ENCODE peak calls at places on chromosome 13, in five cellular contexts. J, N, Q, V and X are unnamed samples. For H3K9me3, the result is how much of the 10 kb centered on the place peaks cover.

GRCh38 chr13:61592489-61592888 is 176.8 kb upstream of the PCDH20 start:
- DNase-seq in N (no peak), Q (no peak), V (no peak), J (no peak), X (no peak)

GRCh38 chr13:24495151-24495729 is 17.3 kb downstream of the PARP4 start:
- DNase-seq in N (no peak), V (no peak), J (no peak), Q (no peak), X (no peak)

GRCh38 chr13:113671066-113672001 is 4.3 kb downstream of the GRK1 start:
- DNase-seq in Q (no peak), N (no peak), V (no peak), J (no peak), X (no peak)

GRCh38 chr13:60788156-60788829 is 391.3 kb downstream of the TDRD3 start:
- DNase-seq in Q (no peak), V (no peak), J (no peak), N (no peak), X (no peak)

GRCh38 chr13:91381371-91381770 is 17.1 kb upstream of the GPC5 start:
- DNase-seq in V (no peak), Q (no peak), N (no peak), J (peak), X (no peak)

GRCh38 chr13:94248454-94249233 is 230.8 kb downstream of the DCT start:
- DNase-seq in N (no peak), Q (no peak), J (no peak), V (no peak), X (no peak)

GRCh38 chr13:110699148-110700145 is 6.5 kb downstream of the CARS2 start:
- DNase-seq in J (no peak), V (no peak), N (no peak), Q (no peak), X (no peak)

GRCh38 chr13:106372199-106373160 is 163.0 kb downstream of the EFNB2 start:
- DNase-seq in N (no peak), V (no peak), Q (no peak), J (peak), X (no peak)

GRCh38 chr13:50677687-50678463 is 165.6 kb downstream of the DLEU7 start:
- DNase-seq in N (no peak), Q (no peak), V (no peak), J (no peak), X (no peak)

GRCh38 chr13:78660130-78660857 is 1.3 kb upstream of the OBI1 start:
- DNase-seq in N (no peak), J (peak), Q (no peak), V (peak), X (peak)

GRCh38 chr13:36346222-36347083 is at the start of gene SPART:
- DNase-seq in N (peak), J (peak), Q (peak), V (peak), X (peak)

GRCh38 chr13:50801087-50801931 is 42.2 kb downstream of the DLEU7 start:
- DNase-seq in N (peak), J (peak), Q (peak), V (peak), X (peak)

GRCh38 chr13:67238277-67238859 is 8.2 kb upstream of the PCDH9 start:
- DNase-seq in J (peak), N (peak), Q (no peak), V (peak), X (no peak)

GRCh38 chr13:106561551-106562170 is 6.3 kb downstream of the ARGLU1 start:
- DNase-seq in V (no peak), J (peak), N (no peak), Q (no peak), X (no peak)

GRCh38 chr13:48748681-48749080 is 95.0 kb downstream of the CYSLTR2 start:
- DNase-seq in Q (no peak), N (no peak), J (no peak), V (no peak), X (no peak)

GRCh38 chr13:41455725-41456419 is 1.5 kb upstream of the RGCC start:
- DNase-seq in V (no peak), J (no peak), Q (no peak), N (no peak), X (peak)

GRCh38 chr13:94309997-94310842 is 169.3 kb downstream of the DCT start:
- DNase-seq in V (no peak), Q (no peak), J (peak), N (no peak), X (no peak)

GRCh38 chr13:22235285-22235949 is 564.5 kb downstream of the FGF9 start:
- DNase-seq in V (no peak), Q (no peak), N (no peak), J (no peak), X (no peak)

GRCh38 chr13:22161871-22162270 is 491.0 kb downstream of the FGF9 start:
- DNase-seq in N (no peak), V (no peak), Q (no peak), J (no peak), X (no peak)

GRCh38 chr13:31761951-31762350 is 22.6 kb downstream of the RXFP2 start:
- DNase-seq in N (no peak), V (no peak), J (no peak), Q (no peak), X (no peak)

GRCh38 chr13:62933809-62934208 is 1518.2 kb upstream of the PCDH20 start:
- DNase-seq in V (no peak), Q (no peak), J (no peak), N (no peak), X (no peak)

GRCh38 chr13:32501058-32501457 is 37.5 kb downstream of the N4BP2L2 start:
- DNase-seq in J (no peak), N (no peak), V (no peak), Q (no peak), X (no peak)

GRCh38 chr13:52104624-52105023 is 24.2 kb downstream of the NEK5 start:
- DNase-seq in J (no peak), Q (no peak), V (peak), N (no peak), X (no peak)

GRCh38 chr13:94195715-94196114 is 283.8 kb downstream of the DCT start:
- DNase-seq in Q (no peak), N (no peak), V (no peak), J (no peak), X (no peak)

GRCh38 chr13:101346942-101347728 is 69.2 kb downstream of the NALCN start:
- DNase-seq in V (no peak), Q (no peak), N (no peak), J (no peak), X (no peak)

GRCh38 chr13:99796175-99796819 is 175.3 kb downstream of the ZIC5 start:
- DNase-seq in J (peak), V (peak), N (peak), Q (peak), X (peak)

GRCh38 chr13:40445557-40445990 is 220.9 kb downstream of the FOXO1 start:
- DNase-seq in J (peak), N (no peak), V (no peak), Q (no peak), X (no peak)
- H3K4me2 ChIP-seq in J (peak), N (no peak), V (no peak), Q (no peak), X (no peak)

GRCh38 chr13:29187584-29187983 is 367.4 kb downstream of the MTUS2 start:
- DNase-seq in V (no peak), Q (no peak), N (no peak), J (no peak), X (no peak)

GRCh38 chr13:29195459-29195858 is 375.3 kb downstream of the MTUS2 start:
- DNase-seq in J (no peak), N (no peak), Q (no peak), V (no peak), X (no peak)

GRCh38 chr13:29193083-29193482 is 372.9 kb downstream of the MTUS2 start:
- DNase-seq in J (no peak), N (no peak), V (no peak), Q (no peak), X (no peak)

DNA sequence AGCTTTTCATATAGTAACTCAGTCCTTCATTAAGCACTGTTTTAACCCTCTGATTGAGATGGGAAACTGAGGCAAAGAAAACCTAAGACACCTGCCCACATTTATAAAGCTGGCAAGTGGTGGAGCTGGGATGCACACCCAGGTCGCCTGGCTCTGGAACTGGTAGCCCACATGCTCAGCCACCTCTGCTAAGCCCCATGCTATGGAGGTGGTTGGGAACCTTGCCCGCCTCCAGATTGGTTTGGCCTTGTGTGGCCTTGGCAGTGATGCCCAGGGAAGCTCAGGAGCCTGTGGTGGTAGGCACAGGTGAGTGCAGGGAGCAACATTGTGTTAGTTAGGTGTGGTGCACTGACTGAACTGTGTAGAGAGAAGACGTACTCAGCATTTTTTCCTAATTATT is 370.2 kb downstream of the MTUS2 start:
- DNase-seq in Q (no peak), N (no peak), J (no peak), V (no peak), X (no peak)
- H3K9me3 ChIP-seq in Q (under half), N (under half), J (under half), V (half or more), X (under half)

DNA sequence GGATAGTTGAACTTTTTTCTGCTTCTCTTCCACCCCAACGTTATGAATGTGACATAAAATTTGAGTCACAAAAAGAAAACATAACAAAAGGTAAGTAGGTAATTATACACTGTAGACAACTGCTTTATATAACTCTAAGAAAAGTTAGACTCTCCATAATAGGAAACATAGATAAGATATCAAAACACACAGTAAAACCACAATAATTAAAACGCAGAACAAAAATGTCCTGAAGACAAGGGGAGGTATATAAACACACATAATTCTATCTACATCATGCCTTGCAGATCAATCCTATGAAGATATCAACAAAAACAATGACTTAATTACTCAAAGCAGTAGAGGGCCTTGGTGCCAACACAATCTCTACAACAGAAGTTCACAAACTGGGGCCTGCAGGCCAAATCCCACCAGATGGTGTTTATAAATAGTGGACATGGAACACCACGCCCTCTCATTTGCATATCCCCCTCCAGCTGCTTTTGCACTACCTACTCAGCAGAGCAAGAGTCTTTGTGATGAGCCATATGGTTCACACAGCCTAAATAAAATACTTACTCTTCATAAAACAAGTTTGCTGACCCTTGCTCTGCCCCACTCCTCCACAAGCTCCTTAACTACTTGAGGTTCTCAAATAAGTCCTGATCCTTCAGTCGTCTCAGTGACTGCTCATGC is 254.7 kb downstream of the KLF12 start:
- DNase-seq in Q (no peak), V (no peak), J (no peak), N (no peak), X (no peak)
- TF ChIP-seq JUN in Q (no peak), V (no peak), J (no peak), N (no peak), X (no peak)

GRCh38 chr13:27678306-27679040 is 56.8 kb downstream of the POLR1D start:
- DNase-seq in V (no peak), J (no peak), Q (no peak), N (peak), X (no peak)
- H3K4me2 ChIP-seq in V (peak), J (no peak), Q (no peak), N (peak), X (no peak)

GRCh38 chr13:102667911-102668310 is 26.9 kb downstream of the METTL21C start:
- DNase-seq in N (no peak), Q (no peak), J (no peak), V (peak), X (no peak)
- H3K9me3 ChIP-seq in N (under half), Q (under half), J (under half), V (under half), X (under half)

GRCh38 chr13:25654332-25654731 is 282.6 kb downstream of the ATP8A2 start:
- DNase-seq in Q (no peak), N (no peak), J (no peak), V (no peak), X (no peak)

GRCh38 chr13:25648996-25649633 is 277.3 kb downstream of the ATP8A2 start:
- DNase-seq in N (no peak), J (no peak), V (no peak), Q (no peak), X (no peak)

GRCh38 chr13:25657062-25657588 is 285.4 kb downstream of the ATP8A2 start:
- DNase-seq in V (no peak), N (no peak), Q (no peak), J (no peak), X (no peak)

DNA sequence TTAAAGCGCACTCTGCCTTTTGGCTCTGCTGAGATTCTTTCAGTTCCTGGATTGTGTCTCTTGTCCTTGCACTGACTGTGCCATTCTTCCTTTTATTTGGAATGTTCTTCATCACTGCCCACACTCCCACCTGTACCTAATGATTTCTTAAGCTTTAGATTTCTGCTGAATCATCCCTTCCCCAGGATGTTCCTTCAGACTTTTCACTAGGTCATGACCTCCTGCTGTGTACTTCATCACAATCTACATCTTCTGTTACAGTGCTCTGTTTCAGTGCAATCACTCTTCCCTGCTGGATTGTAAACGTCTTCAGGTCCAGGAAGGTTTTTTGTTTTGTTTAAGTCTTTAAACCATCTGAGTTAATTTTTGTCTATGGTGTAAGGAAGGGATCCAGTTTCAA is 281.0 kb downstream of the ATP8A2 start:
- DNase-seq in Q (no peak), J (no peak), V (no peak), N (no peak), X (no peak)
- TF ChIP-seq JUN in Q (no peak), J (no peak), V (no peak), N (no peak), X (no peak)